ENCODE peak calls at places on chromosomes 7 and 10, in four cellular contexts. One of them, this sample, is unnamed. For H3K9me3, the result is how much of the 10 kb centered on the place peaks cover.

GRCh38 chr10:3926675-3927525 is 141.9 kb upstream of the KLF6 start:
- DNase-seq in pancreas: no peak
- DNase-seq in iPS DF 6.9: no peak
- DNase-seq in transverse colon: no peak
- DNase-seq in this sample: no peak

GRCh38 chr7:35349001-35349400 is 95.1 kb upstream of the TBX20 start:
- DNase-seq in transverse colon: no peak
- DNase-seq in iPS DF 6.9: no peak
- DNase-seq in pancreas: no peak
- DNase-seq in this sample: no peak

GRCh38 chr10:16967866-16968721 is 150.9 kb upstream of the RSU1 start:
- DNase-seq in pancreas: no peak
- DNase-seq in transverse colon: peak
- DNase-seq in iPS DF 6.9: peak
- DNase-seq in this sample: peak

GRCh38 chr10:61669849-61670248 is 7.1 kb downstream of the CABCOCO1 start:
- DNase-seq in iPS DF 6.9: no peak
- DNase-seq in transverse colon: no peak
- DNase-seq in pancreas: no peak
- DNase-seq in this sample: no peak

GRCh38 chr10:119090968-119091367 is 10.4 kb upstream of the EIF3A start:
- DNase-seq in pancreas: no peak
- DNase-seq in transverse colon: peak
- DNase-seq in iPS DF 6.9: no peak
- DNase-seq in this sample: no peak

GRCh38 chr10:91210014-91210413 is 10.4 kb upstream of the PCGF5 start:
- DNase-seq in transverse colon: no peak
- DNase-seq in pancreas: no peak
- DNase-seq in iPS DF 6.9: no peak
- DNase-seq in this sample: no peak

GRCh38 chr10:68155615-68156205 is 46.4 kb downstream of the MYPN start:
- DNase-seq in transverse colon: no peak
- DNase-seq in iPS DF 6.9: no peak
- DNase-seq in pancreas: no peak
- DNase-seq in this sample: no peak

GRCh38 chr10:35986756-35987467 is 344.8 kb upstream of the FZD8 start:
- DNase-seq in transverse colon: no peak
- DNase-seq in iPS DF 6.9: no peak
- DNase-seq in pancreas: no peak
- DNase-seq in this sample: no peak

GRCh38 chr7:139738101-139738489 is 39.7 kb downstream of the HIPK2 start:
- DNase-seq in iPS DF 6.9: no peak
- DNase-seq in transverse colon: no peak
- DNase-seq in pancreas: no peak
- DNase-seq in this sample: no peak

GRCh38 chr7:16695621-16696237 is 49.7 kb downstream of the BZW2 start:
- DNase-seq in iPS DF 6.9: no peak
- DNase-seq in transverse colon: peak
- DNase-seq in pancreas: no peak
- DNase-seq in this sample: peak

GRCh38 chr10:12685261-12685861 is 316.2 kb downstream of the CCDC3 start:
- DNase-seq in pancreas: no peak
- DNase-seq in transverse colon: no peak
- DNase-seq in iPS DF 6.9: no peak
- DNase-seq in this sample: no peak

GRCh38 chr10:58662314-58662713 is 149.6 kb downstream of the BICC1 start:
- DNase-seq in pancreas: no peak
- DNase-seq in iPS DF 6.9: no peak
- DNase-seq in transverse colon: no peak
- DNase-seq in this sample: no peak

GRCh38 chr10:124719213-124719851 is 24.8 kb downstream of the FAM53B start:
- DNase-seq in iPS DF 6.9: no peak
- DNase-seq in pancreas: no peak
- DNase-seq in transverse colon: peak
- DNase-seq in this sample: no peak

GRCh38 chr7:143884276-143884977 is 17.5 kb downstream of the TCAF1 start:
- DNase-seq in iPS DF 6.9: no peak
- DNase-seq in transverse colon: no peak
- DNase-seq in pancreas: no peak
- DNase-seq in this sample: no peak

GRCh38 chr10:116538461-116538860 is 7.3 kb upstream of the PNLIP start:
- DNase-seq in iPS DF 6.9: no peak
- DNase-seq in pancreas: no peak
- DNase-seq in transverse colon: no peak
- DNase-seq in this sample: no peak

GRCh38 chr10:5595591-5596590 is 70.5 kb downstream of the ASB13 start:
- DNase-seq in transverse colon: no peak
- DNase-seq in iPS DF 6.9: no peak
- DNase-seq in pancreas: no peak
- DNase-seq in this sample: peak

GRCh38 chr10:100148353-100149211 is 37.2 kb downstream of the ERLIN1 start:
- DNase-seq in pancreas: no peak
- DNase-seq in iPS DF 6.9: no peak
- DNase-seq in transverse colon: no peak
- DNase-seq in this sample: peak

GRCh38 chr10:100146875-100147665 is 38.8 kb downstream of the ERLIN1 start:
- DNase-seq in transverse colon: no peak
- DNase-seq in iPS DF 6.9: no peak
- DNase-seq in pancreas: no peak
- DNase-seq in this sample: no peak

GRCh38 chr10:100141446-100142087 is 44.3 kb downstream of the ERLIN1 start:
- DNase-seq in iPS DF 6.9: no peak
- DNase-seq in transverse colon: no peak
- DNase-seq in pancreas: no peak
- DNase-seq in this sample: no peak

GRCh38 chr10:100143756-100144155 is 42.1 kb downstream of the ERLIN1 start:
- DNase-seq in pancreas: no peak
- DNase-seq in iPS DF 6.9: no peak
- DNase-seq in transverse colon: no peak
- DNase-seq in this sample: no peak

DNA sequence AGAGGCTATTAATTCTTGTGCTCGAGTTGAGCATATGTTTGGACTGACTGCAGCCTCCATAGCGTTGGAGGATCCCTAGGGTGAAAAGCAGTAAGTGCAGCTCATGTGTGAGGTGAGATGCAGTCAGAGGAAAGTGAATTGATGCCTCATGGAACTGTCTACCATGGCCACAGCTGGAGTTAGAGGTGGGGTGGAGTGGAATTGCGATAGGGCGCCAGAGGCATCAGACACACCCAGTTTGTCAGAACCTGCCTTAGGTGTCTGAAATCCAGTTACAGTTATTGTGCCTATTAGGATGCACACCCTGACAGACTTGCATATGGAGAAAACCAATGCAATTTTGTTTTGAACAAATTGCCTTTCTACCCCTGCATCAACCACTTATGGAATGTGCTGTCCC is 39.4 kb downstream of the ERLIN1 start:
- DNase-seq in pancreas: no peak
- DNase-seq in iPS DF 6.9: no peak
- DNase-seq in transverse colon: no peak
- DNase-seq in this sample: no peak
- H3K9me3 ChIP-seq in pancreas: under half
- H3K9me3 ChIP-seq in iPS DF 6.9: under half
- H3K9me3 ChIP-seq in transverse colon: under half
- H3K9me3 ChIP-seq in this sample: under half

DNA sequence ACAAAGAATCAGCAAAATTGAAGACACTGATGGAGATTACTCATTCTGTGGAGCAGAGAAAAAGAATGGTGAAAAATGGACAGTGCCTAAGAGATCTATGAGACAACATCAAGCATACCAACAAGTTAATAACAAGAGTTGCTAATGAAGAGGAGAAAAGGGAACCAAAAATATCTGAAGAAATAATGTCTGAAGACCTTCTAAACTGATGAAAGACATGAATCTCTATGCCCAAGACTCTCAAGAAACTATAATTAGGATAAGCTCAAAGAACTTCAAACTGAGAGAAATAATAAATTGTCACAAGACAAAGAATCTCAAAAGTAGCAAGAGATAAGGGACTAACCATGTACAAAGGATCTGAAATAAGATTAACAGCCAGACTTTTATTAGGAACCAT is 93.4 kb downstream of the ZNF33B start:
- DNase-seq in pancreas: no peak
- DNase-seq in transverse colon: no peak
- DNase-seq in iPS DF 6.9: no peak
- DNase-seq in this sample: no peak
- H3K9me3 ChIP-seq in pancreas: under half
- H3K9me3 ChIP-seq in transverse colon: half or more
- H3K9me3 ChIP-seq in iPS DF 6.9: under half
- H3K9me3 ChIP-seq in this sample: half or more

GRCh38 chr7:155746188-155746587 is 66.1 kb downstream of the SHH start:
- DNase-seq in iPS DF 6.9: no peak
- DNase-seq in transverse colon: peak
- DNase-seq in pancreas: no peak
- DNase-seq in this sample: no peak

GRCh38 chr7:155741805-155742204 is 70.5 kb downstream of the SHH start:
- DNase-seq in pancreas: no peak
- DNase-seq in iPS DF 6.9: no peak
- DNase-seq in transverse colon: peak
- DNase-seq in this sample: no peak

GRCh38 chr7:155743197-155743596 is 69.1 kb downstream of the SHH start:
- DNase-seq in pancreas: no peak
- DNase-seq in iPS DF 6.9: no peak
- DNase-seq in transverse colon: no peak
- DNase-seq in this sample: no peak

GRCh38 chr7:155745737-155746136 is 66.5 kb downstream of the SHH start:
- DNase-seq in pancreas: no peak
- DNase-seq in iPS DF 6.9: no peak
- DNase-seq in transverse colon: no peak
- DNase-seq in this sample: no peak

DNA sequence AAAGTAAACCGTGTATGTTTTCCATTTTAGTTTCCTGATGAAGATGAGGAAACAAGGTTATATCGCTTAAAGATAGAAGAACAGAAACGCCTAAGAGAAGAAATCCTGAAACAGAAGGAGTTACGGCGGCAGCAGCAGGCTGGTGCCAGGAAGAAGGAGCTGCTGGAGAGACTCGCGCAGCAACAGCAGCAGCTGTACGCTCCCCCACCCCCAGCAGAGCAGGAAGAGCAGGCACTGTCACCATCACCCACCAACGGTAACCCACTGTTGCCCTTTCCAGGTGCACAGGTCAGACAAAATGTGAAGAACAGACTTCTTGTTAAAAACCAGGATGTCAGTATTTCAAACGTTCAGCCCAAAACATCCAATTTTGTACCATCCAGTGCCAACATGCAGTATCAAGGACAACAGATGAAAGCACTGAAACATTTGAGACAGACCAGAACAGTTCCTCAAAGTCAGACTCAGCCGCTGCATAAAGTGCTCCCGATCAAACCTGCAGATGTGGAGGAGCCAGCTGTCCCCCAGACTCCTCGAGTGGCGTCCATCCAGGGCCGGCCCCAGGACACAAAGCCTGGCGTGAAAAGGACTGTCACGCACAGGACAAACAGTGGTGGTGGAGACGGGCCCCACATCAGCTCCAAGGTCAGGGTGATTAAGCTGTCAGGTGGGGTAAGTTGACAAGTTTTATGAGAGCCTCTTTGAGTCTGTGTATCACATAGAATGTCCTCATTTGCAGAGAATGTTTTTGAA is 67.2 kb downstream of the SHH start:
- DNase-seq in iPS DF 6.9: no peak
- DNase-seq in pancreas: no peak
- DNase-seq in transverse colon: no peak
- DNase-seq in this sample: no peak
- H3K9me3 ChIP-seq in iPS DF 6.9: under half
- H3K9me3 ChIP-seq in pancreas: under half
- H3K9me3 ChIP-seq in transverse colon: under half
- H3K9me3 ChIP-seq in this sample: under half

DNA sequence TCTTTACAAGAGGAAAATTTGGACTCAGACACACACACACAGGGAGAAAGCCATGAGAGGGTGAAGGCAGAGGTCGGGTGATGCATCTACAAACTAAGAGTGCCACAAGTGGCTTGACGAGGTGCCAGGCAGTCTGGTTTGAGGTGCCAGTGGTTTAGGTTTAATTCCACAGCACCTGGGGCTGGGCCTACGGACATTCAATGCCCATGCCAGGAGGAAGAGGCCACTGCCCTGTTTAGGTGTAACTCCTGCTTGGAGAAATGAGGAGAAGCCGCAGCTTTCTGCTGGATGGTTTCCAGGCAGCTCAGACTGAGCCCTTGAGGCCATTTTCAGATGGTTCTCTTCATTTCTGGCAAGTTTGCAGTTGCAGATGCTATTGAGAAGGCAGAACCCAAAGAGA is 83.6 kb downstream of the HTR5A start:
- DNase-seq in transverse colon: no peak
- DNase-seq in pancreas: no peak
- DNase-seq in iPS DF 6.9: no peak
- DNase-seq in this sample: no peak
- H3K9me3 ChIP-seq in transverse colon: under half
- H3K9me3 ChIP-seq in pancreas: under half
- H3K9me3 ChIP-seq in iPS DF 6.9: under half
- H3K9me3 ChIP-seq in this sample: under half

DNA sequence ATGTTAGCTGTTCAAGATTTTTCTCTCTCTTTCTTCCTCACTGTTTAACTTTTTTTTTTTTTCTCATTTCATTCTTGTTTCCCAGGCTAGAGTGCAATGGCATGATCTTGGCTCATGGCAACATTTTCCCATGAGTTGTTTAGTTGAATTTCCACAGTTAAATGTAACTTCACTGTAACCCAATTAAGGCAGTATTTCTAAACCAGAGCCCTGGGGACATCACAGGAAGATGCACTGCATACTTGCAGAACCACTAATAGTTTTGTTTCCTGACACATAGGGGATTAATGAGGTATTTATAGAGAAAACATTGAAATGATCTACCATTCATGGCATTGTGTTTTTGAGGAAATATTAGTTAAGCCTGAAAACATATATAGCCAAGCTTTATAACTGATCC is 795.6 kb upstream of the GHITM start:
- DNase-seq in pancreas: no peak
- DNase-seq in iPS DF 6.9: no peak
- DNase-seq in transverse colon: no peak
- DNase-seq in this sample: no peak
- H3K9me3 ChIP-seq in pancreas: under half
- H3K9me3 ChIP-seq in iPS DF 6.9: under half
- H3K9me3 ChIP-seq in transverse colon: under half
- H3K9me3 ChIP-seq in this sample: under half

GRCh38 chr10:37384923-37385322 is 259.5 kb downstream of the ANKRD30A start:
- DNase-seq in transverse colon: no peak
- DNase-seq in pancreas: no peak
- DNase-seq in iPS DF 6.9: no peak
- DNase-seq in this sample: no peak

GRCh38 chr10:37390901-37391300 is 265.5 kb downstream of the ANKRD30A start:
- DNase-seq in pancreas: no peak
- DNase-seq in iPS DF 6.9: no peak
- DNase-seq in transverse colon: no peak
- DNase-seq in this sample: no peak
- H3K9me3 ChIP-seq in pancreas: under half
- H3K9me3 ChIP-seq in iPS DF 6.9: under half
- H3K9me3 ChIP-seq in transverse colon: under half
- H3K9me3 ChIP-seq in this sample: under half

GRCh38 chr7:90771281-90771680 is 175.2 kb downstream of the CDK14 start:
- DNase-seq in transverse colon: no peak
- DNase-seq in pancreas: no peak
- DNase-seq in iPS DF 6.9: no peak
- DNase-seq in this sample: no peak
- H3K9me3 ChIP-seq in transverse colon: under half
- H3K9me3 ChIP-seq in pancreas: under half
- H3K9me3 ChIP-seq in iPS DF 6.9: under half
- H3K9me3 ChIP-seq in this sample: under half

GRCh38 chr7:57348646-57349269 is 101.2 kb upstream of the ZNF716 start:
- DNase-seq in iPS DF 6.9: no peak
- DNase-seq in pancreas: no peak
- DNase-seq in transverse colon: no peak
- DNase-seq in this sample: no peak
- H3K9me3 ChIP-seq in iPS DF 6.9: under half
- H3K9me3 ChIP-seq in pancreas: under half
- H3K9me3 ChIP-seq in transverse colon: under half
- H3K9me3 ChIP-seq in this sample: under half

This sample was measured in Panc1.